ENCODE peak calls at places on chromosomes 12 and 14, in seven cellular contexts. One of them, this sample, is unnamed.

GRCh38 chr14:61492474-61492873 is 171.1 kb downstream of the PRKCH start:
- DNase-seq in brain microvascular endothelial cell: no peak
- DNase-seq in nephron progenitor cell: no peak
- DNase-seq in mesenteric fat pad: no peak
- DNase-seq in ACHN: no peak
- DNase-seq in HFFc6: no peak
- DNase-seq in putamen: no peak
- DNase-seq in this sample: no peak

GRCh38 chr14:102500190-102500661 is 9.3 kb downstream of the ANKRD9 start:
- DNase-seq in ACHN: no peak
- DNase-seq in HFFc6: peak
- DNase-seq in mesenteric fat pad: no peak
- DNase-seq in brain microvascular endothelial cell: peak
- DNase-seq in putamen: no peak
- DNase-seq in nephron progenitor cell: no peak
- DNase-seq in this sample: peak

GRCh38 chr12:113269257-113269943 is 48.1 kb downstream of the TPCN1 start:
- DNase-seq in nephron progenitor cell: no peak
- DNase-seq in HFFc6: no peak
- DNase-seq in putamen: no peak
- DNase-seq in brain microvascular endothelial cell: no peak
- DNase-seq in mesenteric fat pad: no peak
- DNase-seq in ACHN: no peak
- DNase-seq in this sample: no peak

GRCh38 chr14:103871596-103872480 is 24.5 kb upstream of the PPP1R13B start:
- DNase-seq in HFFc6: no peak
- DNase-seq in mesenteric fat pad: no peak
- DNase-seq in ACHN: no peak
- DNase-seq in nephron progenitor cell: peak
- DNase-seq in brain microvascular endothelial cell: no peak
- DNase-seq in putamen: no peak
- DNase-seq in this sample: peak

GRCh38 chr12:7787574-7788315 is 1.5 kb upstream of the NANOG start:
- DNase-seq in nephron progenitor cell: no peak
- DNase-seq in ACHN: no peak
- DNase-seq in brain microvascular endothelial cell: no peak
- DNase-seq in putamen: peak
- DNase-seq in HFFc6: no peak
- DNase-seq in mesenteric fat pad: no peak
- DNase-seq in this sample: no peak

GRCh38 chr14:56333361-56334279 is 215.4 kb downstream of the PELI2 start:
- DNase-seq in nephron progenitor cell: no peak
- DNase-seq in ACHN: peak
- DNase-seq in mesenteric fat pad: no peak
- DNase-seq in brain microvascular endothelial cell: peak
- DNase-seq in HFFc6: peak
- DNase-seq in putamen: no peak
- DNase-seq in this sample: peak

GRCh38 chr12:49823951-49824350 is 4.3 kb downstream of the NCKAP5L start:
- DNase-seq in mesenteric fat pad: peak
- DNase-seq in brain microvascular endothelial cell: no peak
- DNase-seq in ACHN: no peak
- DNase-seq in HFFc6: no peak
- DNase-seq in nephron progenitor cell: no peak
- DNase-seq in putamen: no peak
- DNase-seq in this sample: no peak

GRCh38 chr14:90530523-90530922 is 133.7 kb downstream of the CALM1 start:
- DNase-seq in brain microvascular endothelial cell: no peak
- DNase-seq in HFFc6: no peak
- DNase-seq in ACHN: no peak
- DNase-seq in putamen: no peak
- DNase-seq in nephron progenitor cell: no peak
- DNase-seq in mesenteric fat pad: no peak
- DNase-seq in this sample: no peak

GRCh38 chr12:26740991-26741390 is 92.0 kb downstream of the ITPR2 start:
- DNase-seq in nephron progenitor cell: no peak
- DNase-seq in mesenteric fat pad: no peak
- DNase-seq in ACHN: no peak
- DNase-seq in HFFc6: no peak
- DNase-seq in putamen: no peak
- DNase-seq in brain microvascular endothelial cell: no peak
- DNase-seq in this sample: peak

GRCh38 chr12:79250186-79250585 is 385.6 kb downstream of the SYT1 start:
- DNase-seq in HFFc6: no peak
- DNase-seq in mesenteric fat pad: no peak
- DNase-seq in nephron progenitor cell: no peak
- DNase-seq in ACHN: no peak
- DNase-seq in putamen: no peak
- DNase-seq in brain microvascular endothelial cell: peak
- DNase-seq in this sample: peak

GRCh38 chr12:86104087-86104486 is 152.1 kb downstream of the MGAT4C start:
- DNase-seq in putamen: no peak
- DNase-seq in mesenteric fat pad: no peak
- DNase-seq in ACHN: no peak
- DNase-seq in brain microvascular endothelial cell: no peak
- DNase-seq in nephron progenitor cell: no peak
- DNase-seq in HFFc6: no peak
- DNase-seq in this sample: no peak

GRCh38 chr12:77354766-77355362 is 289.5 kb upstream of the E2F7 start:
- DNase-seq in putamen: no peak
- DNase-seq in brain microvascular endothelial cell: peak
- DNase-seq in nephron progenitor cell: no peak
- DNase-seq in mesenteric fat pad: no peak
- DNase-seq in HFFc6: no peak
- DNase-seq in ACHN: no peak
- DNase-seq in this sample: no peak

GRCh38 chr12:105967038-105967776 is 171.5 kb downstream of the NUAK1 start:
- DNase-seq in brain microvascular endothelial cell: peak
- DNase-seq in nephron progenitor cell: no peak
- DNase-seq in putamen: no peak
- DNase-seq in ACHN: no peak
- DNase-seq in mesenteric fat pad: no peak
- DNase-seq in HFFc6: no peak
- DNase-seq in this sample: peak

GRCh38 chr14:85617799-85618198 is 87.9 kb downstream of the FLRT2 start:
- DNase-seq in putamen: no peak
- DNase-seq in brain microvascular endothelial cell: no peak
- DNase-seq in ACHN: no peak
- DNase-seq in mesenteric fat pad: no peak
- DNase-seq in nephron progenitor cell: no peak
- DNase-seq in HFFc6: peak
- DNase-seq in this sample: no peak

GRCh38 chr12:67772276-67773169 is 124.0 kb downstream of the DYRK2 start:
- DNase-seq in mesenteric fat pad: no peak
- DNase-seq in nephron progenitor cell: peak
- DNase-seq in HFFc6: peak
- DNase-seq in brain microvascular endothelial cell: peak
- DNase-seq in ACHN: no peak
- DNase-seq in putamen: peak
- DNase-seq in this sample: no peak

GRCh38 chr12:7915911-7916403 is 20.0 kb downstream of the SLC2A3 start:
- DNase-seq in putamen: no peak
- DNase-seq in brain microvascular endothelial cell: no peak
- DNase-seq in mesenteric fat pad: peak
- DNase-seq in ACHN: no peak
- DNase-seq in HFFc6: no peak
- DNase-seq in nephron progenitor cell: no peak
- DNase-seq in this sample: no peak

This sample was measured in dermis blood vessel endothelial cell.